ENCODE peak calls at places on chromosome 1, in ten cellular contexts. W is foreskin keratinocyte, K is A549, Q is B cell, Z is AG04450, G is fibroblast of lung, M is heart right ventricle, U is colonic mucosa, H is astrocyte of the cerebellum, L is upper lobe of right lung. E is an unnamed sample.

GRCh38 chr1:222454782-222455181 is 93.1 kb downstream of the HHIPL2 start:
- DNase-seq in W (no peak), K (no peak), Q (no peak), Z (no peak), G (no peak), M (no peak), U (no peak), H (no peak), L (no peak), E (no peak)

GRCh38 chr1:23407036-23407630 is 17.4 kb downstream of the TCEA3 start:
- DNase-seq in W (no peak), K (no peak), Q (no peak), Z (no peak), G (no peak), M (no peak), U (no peak), H (no peak), L (no peak), E (no peak)

GRCh38 chr1:108826081-108826635 is 30.7 kb downstream of the AKNAD1 start:
- DNase-seq in W (peak; percentile 27), K (no peak), Q (no peak), Z (no peak), G (no peak), M (no peak), U (no peak), H (no peak), L (no peak), E (no peak)

GRCh38 chr1:38785285-38786039 is 74.1 kb downstream of the RRAGC start:
- DNase-seq in W (no peak), K (no peak), Q (no peak), Z (no peak), G (no peak), M (no peak), U (no peak), H (no peak), L (no peak), E (no peak)

GRCh38 chr1:8055973-8056372 is 29.9 kb upstream of the ERRFI1 start:
- DNase-seq in W (peak; percentile 97), K (peak; percentile 75), Q (no peak), Z (no peak), G (peak; percentile 87), M (no peak), U (no peak), H (peak; percentile 46), L (no peak), E (no peak)

GRCh38 chr1:11559211-11559970 is 80.4 kb downstream of the DISP3 start:
- DNase-seq in W (peak; percentile 60), K (no peak), Q (no peak), Z (no peak), G (no peak), M (no peak), U (no peak), H (no peak), L (no peak), E (no peak)

GRCh38 chr1:65148548-65149390 is 766 bp downstream of the AK4 start:
- DNase-seq in W (peak; percentile 47), K (peak; percentile 40), Q (no peak), Z (no peak), G (peak; percentile 3), M (peak; percentile 60), U (peak; percentile 57), H (no peak), L (peak; percentile 70), E (peak; percentile 86)

GRCh38 chr1:226082959-226083302 is 20.4 kb downstream of the H3-3A start:
- DNase-seq in W (peak; percentile 18), K (peak; percentile 66), Q (no peak), Z (no peak), G (peak; percentile 42), M (peak; percentile 69), U (no peak), H (no peak), L (peak; percentile 86), E (peak; percentile 65)

GRCh38 chr1:9481048-9481447 is 58.2 kb upstream of the SLC25A33 start:
- DNase-seq in W (no peak), K (no peak), Q (no peak), Z (no peak), G (no peak), M (no peak), U (no peak), H (no peak), L (no peak), E (no peak)

GRCh38 chr1:168114845-168115244 is 21.9 kb downstream of the GPR161 start:
- DNase-seq in W (no peak), K (no peak), Q (no peak), Z (no peak), G (no peak), M (no peak), U (peak; percentile 54), H (no peak), L (no peak), E (no peak)

GRCh38 chr1:202998836-202999750 is 8.1 kb upstream of the TMEM183A start:
- DNase-seq in W (peak; percentile 35), K (peak; percentile 60), Q (peak; percentile 69), Z (no peak), G (peak; percentile 63), M (no peak), U (peak; percentile 69), H (peak; percentile 26), L (no peak), E (no peak)

GRCh38 chr1:154736840-154737239 is 128.9 kb upstream of the ADAR start:
- DNase-seq in W (peak; percentile 49), K (peak; percentile 37), Q (no peak), Z (peak; percentile 23), G (no peak), M (no peak), U (no peak), H (no peak), L (no peak), E (no peak)

GRCh38 chr1:193909406-193909805 is 723.0 kb upstream of the B3GALT2 start:
- DNase-seq in W (peak; percentile 9), K (peak; percentile 5), Q (no peak), Z (no peak), G (no peak), M (no peak), U (no peak), H (no peak), L (no peak), E (no peak)

GRCh38 chr1:24966724-24967346 is 36.8 kb upstream of the RUNX3 start:
- DNase-seq in W (peak; percentile 68), K (peak; percentile 53), Q (peak; percentile 50), Z (peak; percentile 55), G (peak; percentile 70), M (no peak), U (no peak), H (peak; percentile 29), L (no peak), E (no peak)

GRCh38 chr1:24705260-24706073 is 39.8 kb upstream of the CLIC4 start:
- DNase-seq in W (peak; percentile 68), K (peak; percentile 95), Q (peak; percentile 47), Z (peak; percentile 87), G (peak; percentile 94), M (peak; percentile 84), U (peak; percentile 88), H (peak; percentile 92), L (peak; percentile 88), E (peak; percentile 82)

GRCh38 chr1:231969078-231969477 is 342.5 kb downstream of the DISC1 start:
- DNase-seq in W (no peak), K (no peak), Q (no peak), Z (no peak), G (no peak), M (no peak), U (no peak), H (no peak), L (no peak), E (no peak)

GRCh38 chr1:89149229-89149628 is 23.3 kb upstream of the GBP2 start:
- DNase-seq in W (no peak), K (peak; percentile 12), Q (no peak), Z (peak; percentile 8), G (peak; percentile 49), M (no peak), U (no peak), H (no peak), L (no peak), E (no peak)
- TF ChIP-seq CTCF in W (peak; percentile 25), K (no peak), Q (no peak), Z (peak; percentile 60), G (peak; percentile 54), M (peak; percentile 22), U (no peak), H (peak; percentile 38), L (no peak), E (no peak)

DNA sequence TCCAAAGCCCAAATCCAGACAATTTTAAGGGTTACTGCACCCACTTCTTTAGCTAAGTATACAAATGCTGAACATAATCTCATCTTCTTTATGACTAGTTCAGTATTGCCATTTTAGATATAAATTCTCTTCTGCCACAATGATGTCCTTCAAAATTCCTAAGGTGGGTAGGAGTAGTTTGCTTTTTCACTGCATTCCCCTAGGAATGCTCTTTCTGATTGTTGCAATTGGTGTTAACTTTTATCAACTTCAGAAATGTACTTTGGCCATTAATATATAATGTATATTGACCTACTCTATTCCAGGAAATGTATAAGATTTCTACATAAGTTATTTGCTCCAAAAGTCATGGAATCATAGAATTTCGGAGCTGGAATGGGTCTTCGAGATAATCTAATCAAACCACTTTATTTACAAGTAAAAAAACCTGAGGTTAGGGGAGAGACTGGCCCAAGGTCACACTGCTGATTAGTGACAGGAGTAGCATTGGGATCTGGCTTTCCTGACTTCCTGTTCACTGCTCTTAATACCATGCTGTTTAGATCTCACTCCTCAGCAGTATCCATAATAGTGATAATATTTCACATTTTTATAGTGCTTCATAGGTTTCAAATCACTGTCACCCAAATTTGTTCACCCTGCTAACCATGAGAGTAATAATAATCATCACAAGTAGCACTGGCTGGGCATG is 46.4 kb upstream of the RASAL2 start:
- DNase-seq in W (no peak), K (no peak), Q (no peak), Z (no peak), G (no peak), M (no peak), U (no peak), H (no peak), L (no peak), E (no peak)
- TF ChIP-seq CTCF in W (no peak), K (no peak), Q (no peak), Z (no peak), G (no peak), M (no peak), U (no peak), H (no peak), L (no peak), E (no peak)

GRCh38 chr1:53190210-53190611 is 6.4 kb upstream of the CPT2 start:
- DNase-seq in W (no peak), K (no peak), Q (no peak), Z (no peak), G (no peak), M (no peak), U (no peak), H (no peak), L (no peak), E (no peak)
- TF ChIP-seq CTCF in W (no peak), K (no peak), Q (no peak), Z (no peak), G (no peak), M (no peak), U (no peak), H (no peak), L (no peak), E (no peak)

DNA sequence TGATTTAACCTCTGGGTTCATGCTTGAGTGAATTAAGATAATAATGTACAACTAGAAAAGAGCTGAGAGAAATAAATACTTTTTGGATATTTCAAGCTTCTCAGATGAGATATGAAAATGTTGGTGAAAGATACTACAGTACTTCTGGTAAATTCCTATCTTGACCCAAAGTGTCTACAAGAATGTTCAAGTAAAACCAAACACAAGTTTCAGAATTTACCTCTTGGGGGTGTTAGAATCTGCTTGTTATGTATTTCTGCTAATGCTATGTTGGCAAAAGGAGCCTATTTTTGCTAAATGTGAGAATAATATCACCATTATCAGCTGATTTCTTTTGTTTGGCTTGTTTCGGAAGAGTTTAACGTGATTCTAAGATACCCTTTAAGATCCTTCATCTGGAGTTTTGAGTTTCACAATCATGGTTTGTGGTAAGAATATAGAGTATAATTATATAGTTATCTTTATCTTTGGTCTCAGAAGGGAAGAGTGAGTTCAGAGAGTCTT is 388.5 kb downstream of the LMO4 start:
- DNase-seq in W (no peak), K (no peak), Q (no peak), Z (no peak), G (no peak), M (no peak), U (no peak), H (no peak), L (no peak), E (no peak)
- TF ChIP-seq CTCF in W (no peak), K (no peak), Q (no peak), Z (no peak), G (no peak), M (no peak), U (no peak), H (no peak), L (no peak), E (no peak)

E was measured in left lung.